ENCODE peak calls at places on chromosomes 1 and 21, in nine cellular contexts. X, B, Z, U, I, P, A, W and T are unnamed samples.
A peak's percentile ranks its signal among the peaks of the same experiment; 100 is the strongest.

GRCh38 chr1:205633421-205633976 is 1.7 kb upstream of the ELK4 start:
- DNase-seq in P (peak; percentile 66), U (no peak), I (peak; percentile 71), W (no peak), X (no peak), B (no peak), Z (no peak), A (no peak), T (no peak)

GRCh38 chr1:151980287-151981177 is 13.1 kb downstream of the S100A10 start:
- DNase-seq in B (no peak), Z (peak; percentile 75), A (no peak), U (peak; percentile 37), I (peak; percentile 84), P (no peak), W (no peak), X (peak; percentile 72), T (no peak)

GRCh38 chr21:44959376-44960091 is 19.7 kb downstream of the SLX9 start:
- DNase-seq in W (no peak), Z (no peak), U (no peak), B (no peak), X (no peak), I (no peak), P (no peak), A (no peak), T (no peak)

GRCh38 chr1:155396874-155397476 is 76.3 kb downstream of the RUSC1 start:
- DNase-seq in B (peak; percentile 12), I (no peak), Z (peak; percentile 50), A (no peak), W (no peak), U (peak; percentile 62), X (no peak), P (no peak), T (peak; percentile 88)

GRCh38 chr1:95018602-95019369 is 54.0 kb downstream of the ALG14 start:
- DNase-seq in A (no peak), I (peak; percentile 77), X (no peak), Z (no peak), B (no peak), U (no peak), P (no peak), W (no peak), T (peak; percentile 8)

GRCh38 chr1:168187180-168187579 is 8.4 kb downstream of the TIPRL start:
- DNase-seq in B (no peak), A (no peak), Z (no peak), P (no peak), U (no peak), W (no peak), I (no peak), X (no peak), T (no peak)

GRCh38 chr1:12587981-12588620 is 29.9 kb downstream of the DHRS3 start:
- DNase-seq in P (no peak), I (peak; percentile 89), B (peak; percentile 84), W (no peak), X (peak; percentile 19), U (no peak), A (no peak), Z (no peak), T (no peak)

GRCh38 chr1:29752141-29752540 is 515.8 kb downstream of the PTPRU start:
- DNase-seq in U (no peak), W (no peak), P (no peak), X (no peak), I (peak; percentile 7), Z (no peak), B (no peak), A (no peak), T (no peak)

GRCh38 chr1:226717256-226717909 is 21.7 kb downstream of the ITPKB start:
- DNase-seq in I (peak; percentile 25), U (no peak), W (no peak), B (no peak), P (peak; percentile 94), Z (no peak), A (no peak), X (no peak), T (no peak)